ENCODE peak calls at places on chromosomes 6 and 20, in seven cellular contexts. F, K, N, V, C, Y and P are unnamed samples.

GRCh38 chr6:21598662-21599061 is 5.1 kb downstream of the SOX4 start:
- DNase-seq in N (peak), K (peak), Y (no peak), V (no peak), C (peak), F (no peak), P (no peak)

GRCh38 chr6:25608562-25609174 is 43.3 kb upstream of the SCGN start:
- DNase-seq in N (no peak), C (no peak), F (no peak), K (no peak), V (no peak), Y (no peak), P (no peak)

GRCh38 chr20:47360489-47361267 is 4.2 kb upstream of the ZMYND8 start:
- DNase-seq in F (peak), C (peak), K (peak), N (peak), Y (peak), V (peak), P (peak)

GRCh38 chr6:137849709-137850093 is 17.4 kb upstream of the TNFAIP3 start:
- DNase-seq in V (no peak), Y (no peak), K (no peak), N (no peak), F (no peak), C (no peak), P (no peak)

GRCh38 chr6:147282566-147282959 is 78.3 kb downstream of the STXBP5 start:
- DNase-seq in C (no peak), F (no peak), K (no peak), V (no peak), Y (no peak), N (no peak), P (no peak)

GRCh38 chr6:106117579-106117978 is 31.4 kb downstream of the PRDM1 start:
- DNase-seq in Y (no peak), V (no peak), F (no peak), N (no peak), K (no peak), C (no peak), P (no peak)

GRCh38 chr6:33452496-33452895 is 1.9 kb upstream of the ZBTB9 start:
- DNase-seq in C (no peak), Y (no peak), V (no peak), K (no peak), F (no peak), N (no peak), P (no peak)

GRCh38 chr6:105282801-105283585 is 103.2 kb upstream of the POPDC3 start:
- DNase-seq in K (no peak), F (no peak), Y (no peak), N (no peak), C (no peak), V (no peak), P (no peak)

GRCh38 chr6:34284563-34285545 is 36.0 kb upstream of the SMIM29 start:
- DNase-seq in F (peak), N (peak), V (peak), C (no peak), Y (peak), K (peak), P (peak)

GRCh38 chr6:107064579-107065065 is 36.6 kb downstream of the MTRES1 start:
- DNase-seq in C (peak), Y (peak), N (peak), K (peak), F (no peak), V (peak), P (peak)

GRCh38 chr6:159376443-159377182 is 207.4 kb downstream of the FNDC1 start:
- DNase-seq in V (no peak), F (no peak), C (no peak), N (peak), Y (no peak), K (peak), P (no peak)

GRCh38 chr20:63233924-63234323 is 1.8 kb upstream of the BIRC7 start:
- DNase-seq in C (no peak), N (no peak), K (no peak), V (no peak), F (no peak), Y (no peak), P (no peak)

GRCh38 chr6:75130784-75131183 is 75.1 kb downstream of the COL12A1 start:
- DNase-seq in N (peak), Y (no peak), F (no peak), V (peak), C (no peak), K (peak), P (peak)

GRCh38 chr6:110298916-110299315 is 59.2 kb downstream of the METTL24 start:
- DNase-seq in K (no peak), Y (no peak), F (no peak), N (no peak), V (no peak), C (no peak), P (no peak)

GRCh38 chr20:5919634-5920544 is 30.4 kb downstream of the TRMT6 start:
- DNase-seq in N (peak), C (peak), Y (no peak), K (no peak), V (no peak), F (no peak), P (no peak)

GRCh38 chr6:46381579-46381978 is 109.7 kb downstream of the RCAN2 start:
- DNase-seq in K (no peak), N (no peak), F (no peak), V (no peak), Y (no peak), C (no peak), P (no peak)
- TF ChIP-seq CTCF in K (no peak), N (no peak), F (no peak), V (no peak), Y (no peak), C (no peak), P (no peak)

GRCh38 chr20:36128463-36129176 is 25.9 kb upstream of the EPB41L1 start:
- DNase-seq in F (no peak), V (peak), N (peak), C (peak), K (peak), Y (peak), P (peak)
- TF ChIP-seq CTCF in F (no peak), V (no peak), N (no peak), C (no peak), K (no peak), Y (no peak), P (no peak)

GRCh38 chr20:33667245-33668086 is 723 bp downstream of the ACTL10 start:
- DNase-seq in N (peak), V (peak), Y (no peak), K (peak), F (peak), C (peak), P (no peak)
- TF ChIP-seq CTCF in N (no peak), V (no peak), Y (no peak), K (no peak), F (no peak), C (peak), P (no peak)

DNA sequence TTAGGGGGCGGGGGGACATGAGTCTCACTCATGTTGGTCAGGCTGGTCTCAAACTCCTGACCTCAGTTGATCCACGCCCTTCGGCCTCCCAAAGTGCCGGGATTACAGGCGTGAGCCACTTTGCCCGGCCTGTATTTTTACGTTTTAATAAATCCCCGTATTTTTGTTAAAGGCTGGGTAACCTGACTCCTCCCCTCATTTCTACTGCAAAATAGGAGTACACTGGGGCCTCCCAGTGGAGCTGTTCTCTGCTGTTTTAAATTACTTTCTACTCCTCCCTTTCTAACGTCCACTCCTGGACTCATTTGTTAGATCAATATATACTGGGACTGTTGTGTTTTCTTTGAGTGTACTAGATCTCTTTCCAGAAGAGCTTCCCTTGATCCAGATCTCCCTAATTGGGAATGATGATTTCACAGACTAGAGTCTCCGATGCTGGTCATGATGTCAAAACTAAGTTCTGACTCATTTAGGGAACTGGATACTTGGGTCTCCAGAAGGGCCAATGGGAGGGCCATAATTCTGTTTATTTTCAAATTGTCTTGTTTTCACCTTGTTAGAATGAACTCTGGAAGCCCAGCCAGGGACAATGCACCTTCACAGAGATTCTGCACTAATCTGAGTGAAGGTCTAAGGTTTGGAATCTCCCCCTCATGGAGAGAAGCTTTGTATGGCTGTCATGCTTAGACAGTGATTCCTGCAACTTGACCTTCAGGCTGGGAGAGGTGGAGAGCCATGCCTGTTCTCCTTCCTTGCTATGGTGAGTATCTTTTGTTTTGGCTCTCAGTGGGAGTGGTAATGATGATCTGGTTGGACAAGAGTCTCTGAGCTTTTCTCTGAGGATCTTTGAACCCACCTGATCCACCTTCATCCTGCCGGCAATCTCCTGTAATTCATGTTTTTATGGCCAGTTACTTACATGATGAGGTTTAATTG is 9.4 kb downstream of the HSPA1B start:
- DNase-seq in N (peak), C (peak), V (peak), Y (no peak), F (no peak), K (peak), P (no peak)
- TF ChIP-seq CTCF in N (peak), C (peak), V (peak), Y (peak), F (no peak), K (peak), P (peak)

GRCh38 chr6:93017213-93017612 is 402.1 kb downstream of the EPHA7 start:
- DNase-seq in V (no peak), N (peak), C (no peak), K (no peak), F (no peak), Y (no peak), P (no peak)
- TF ChIP-seq CTCF in V (no peak), N (no peak), C (no peak), K (no peak), F (no peak), Y (no peak), P (no peak)

GRCh38 chr6:149961728-149962425 is 1.9 kb upstream of the ULBP1 start:
- DNase-seq in C (peak), V (no peak), Y (no peak), N (peak), F (no peak), K (no peak), P (no peak)
- TF ChIP-seq CTCF in C (peak), V (peak), Y (peak), N (peak), F (no peak), K (peak), P (peak)